ENCODE peak calls at places on chromosome 7, in nine cellular contexts. L, B, I, O, E, C, H, V and X are unnamed samples.

GRCh38 chr7:156156734-156157408 is 344.6 kb upstream of the SHH start:
- DNase-seq in E (peak), I (no peak), C (no peak), B (peak), O (peak), V (no peak), H (no peak), L (peak), X (peak)

GRCh38 chr7:2099036-2099957 is 133.4 kb downstream of the MAD1L1 start:
- DNase-seq in I (no peak), H (no peak), C (peak), O (no peak), L (no peak), E (no peak), B (no peak), V (no peak), X (no peak)

GRCh38 chr7:113140956-113141355 is 22.6 kb upstream of the SMIM30 start:
- DNase-seq in B (no peak), O (no peak), L (no peak), V (no peak), C (no peak), E (no peak), I (no peak), H (no peak), X (no peak)

GRCh38 chr7:13904689-13905088 is 84.8 kb downstream of the ETV1 start:
- DNase-seq in I (no peak), L (no peak), C (peak), O (no peak), B (no peak), H (no peak), V (no peak), E (no peak), X (no peak)

GRCh38 chr7:7577888-7578287 is 11.2 kb downstream of the MIOS start:
- DNase-seq in C (no peak), I (no peak), H (no peak), V (no peak), E (no peak), L (no peak), O (no peak), B (no peak), X (no peak)

GRCh38 chr7:35985126-35985754 is 167.8 kb upstream of the EEPD1 start:
- DNase-seq in H (peak), E (peak), O (peak), I (peak), V (peak), B (peak), L (peak), C (peak), X (peak)

GRCh38 chr7:23254051-23254681 is 7.6 kb downstream of the GPNMB start:
- DNase-seq in C (no peak), H (no peak), O (no peak), V (no peak), I (no peak), E (no peak), B (no peak), L (no peak), X (no peak)

GRCh38 chr7:55641811-55642210 is 69.5 kb upstream of the VOPP1 start:
- DNase-seq in L (no peak), E (no peak), H (no peak), C (no peak), I (no peak), O (no peak), V (no peak), B (peak), X (peak)

GRCh38 chr7:157854066-157854891 is 517.5 kb downstream of the DNAJB6 start:
- DNase-seq in I (peak), L (no peak), C (no peak), B (no peak), V (no peak), E (peak), O (no peak), H (no peak), X (no peak)

GRCh38 chr7:154996756-154997155 is 6.2 kb downstream of the PAXIP1 start:
- DNase-seq in L (peak), H (no peak), O (no peak), E (no peak), C (no peak), B (no peak), I (no peak), V (no peak), X (no peak)

GRCh38 chr7:39595102-39595620 is 28.2 kb upstream of the RALA start:
- DNase-seq in I (no peak), C (peak), B (peak), V (no peak), O (no peak), L (no peak), E (no peak), H (no peak), X (no peak)

GRCh38 chr7:158495256-158495655 is 92.4 kb downstream of the PTPRN2 start:
- DNase-seq in B (no peak), I (no peak), V (no peak), E (no peak), O (no peak), L (no peak), C (no peak), H (no peak), X (no peak)

GRCh38 chr7:128791968-128792319 is at the start of gene CCDC136:
- DNase-seq in E (no peak), O (no peak), C (peak), B (no peak), L (peak), I (no peak), H (no peak), V (no peak), X (no peak)

GRCh38 chr7:50449501-50449880 is 659 bp downstream of the FIGNL1 start:
- DNase-seq in L (no peak), E (no peak), V (no peak), H (no peak), B (peak), I (no peak), C (no peak), O (no peak), X (no peak)

GRCh38 chr7:34718867-34719266 is 60.8 kb downstream of the NPSR1 start:
- DNase-seq in O (no peak), H (no peak), E (no peak), L (no peak), I (no peak), B (no peak), V (no peak), C (no peak), X (peak)

GRCh38 chr7:91557789-91558396 is 293.7 kb downstream of the FZD1 start:
- DNase-seq in L (no peak), V (no peak), B (peak), H (no peak), E (no peak), I (no peak), C (peak), O (no peak), X (no peak)

GRCh38 chr7:13291010-13291409 is 603.6 kb downstream of the ARL4A start:
- DNase-seq in L (no peak), V (no peak), B (no peak), C (no peak), H (no peak), O (no peak), E (no peak), I (no peak), X (no peak)

GRCh38 chr7:135877799-135878198 is 99.4 kb downstream of the MTPN start:
- DNase-seq in H (no peak), O (no peak), E (no peak), C (peak), I (no peak), V (no peak), B (no peak), L (no peak), X (no peak)

GRCh38 chr7:76352193-76352592 is 6.6 kb downstream of the YWHAG start:
- DNase-seq in O (no peak), E (no peak), V (no peak), I (no peak), C (peak), B (no peak), L (no peak), H (no peak), X (no peak)